ENCODE peak calls at places on chromosomes 1 and 21, in eight cellular contexts. P is lower lobe of right lung, R is bronchial epithelial cell, Z is cardiac muscle cell, G is IMR-90, A is kidney, D is mucosa of descending colon, E is GM06990. N is an unnamed sample.

GRCh38 chr1:208105756-208106155 is 138.4 kb downstream of the PLXNA2 start:
- DNase-seq in D (no peak), P (no peak), E (no peak), G (no peak), A (no peak), Z (no peak), R (no peak), N (no peak)

GRCh38 chr1:109637446-109637845 is 17.8 kb downstream of the AMPD2 start:
- DNase-seq in R (no peak), A (no peak), P (no peak), Z (no peak), E (no peak), G (no peak), D (no peak), N (no peak)

GRCh38 chr1:30027247-30027646 is 696.1 kb downstream of the MATN1 start:
- DNase-seq in D (no peak), G (no peak), P (no peak), E (no peak), A (no peak), R (no peak), Z (no peak), N (no peak)

GRCh38 chr1:77639056-77639455 is 43.4 kb downstream of the ZZZ3 start:
- DNase-seq in A (no peak), R (peak; percentile 79), D (no peak), G (peak; percentile 61), E (no peak), Z (no peak), P (no peak), N (no peak)

GRCh38 chr1:111804736-111805135 is 49.0 kb downstream of the DDX20 start:
- DNase-seq in A (no peak), P (no peak), R (no peak), G (no peak), E (no peak), Z (no peak), D (no peak), N (no peak)

GRCh38 chr1:191963286-191963685 is 195.0 kb upstream of the RGS18 start:
- DNase-seq in G (peak; percentile 59), D (no peak), Z (no peak), E (no peak), P (no peak), R (peak; percentile 0), A (no peak), N (peak; percentile 23)

GRCh38 chr1:72623299-72623708 is 341.0 kb upstream of the NEGR1 start:
- DNase-seq in E (no peak), G (peak; percentile 31), R (peak; percentile 48), A (no peak), D (no peak), P (no peak), Z (peak; percentile 50), N (peak; percentile 75)

GRCh38 chr1:239856924-239857323 is 234.8 kb upstream of the FMN2 start:
- DNase-seq in A (no peak), D (no peak), P (no peak), R (no peak), E (no peak), G (no peak), Z (no peak), N (no peak)

GRCh38 chr1:182781849-182782586 is 7.6 kb upstream of the NPL start:
- DNase-seq in G (peak; percentile 31), P (peak; percentile 74), Z (peak; percentile 81), A (peak; percentile 77), D (peak; percentile 73), E (peak; percentile 35), R (peak; percentile 60), N (peak; percentile 64)

GRCh38 chr1:61781151-61781550 is 38.9 kb downstream of the PATJ start:
- DNase-seq in E (no peak), D (no peak), P (no peak), R (no peak), Z (no peak), G (no peak), A (no peak), N (no peak)

GRCh38 chr1:63758805-63759204 is 15.0 kb upstream of the ROR1 start:
- DNase-seq in Z (no peak), R (no peak), D (peak; percentile 84), A (no peak), P (no peak), G (no peak), E (no peak), N (no peak)

GRCh38 chr21:45507523-45507875 is 34.7 kb downstream of the SLC19A1 start:
- DNase-seq in E (no peak), G (no peak), D (no peak), P (no peak), A (peak; percentile 58), Z (no peak), R (no peak), N (no peak)

GRCh38 chr1:231013391-231014015 is 26.6 kb downstream of the FAM89A start:
- DNase-seq in E (no peak), P (no peak), A (no peak), D (no peak), R (peak; percentile 78), Z (no peak), G (no peak), N (no peak)

GRCh38 chr1:86914998-86915736 is 732 bp downstream of the HS2ST1 start:
- DNase-seq in R (peak; percentile 57), A (peak; percentile 77), D (peak; percentile 68), P (peak; percentile 67), G (peak; percentile 53), E (peak; percentile 73), Z (peak; percentile 68), N (peak; percentile 53)

GRCh38 chr1:170126691-170127090 is 19.1 kb upstream of the NTMT2 start:
- DNase-seq in P (no peak), D (no peak), G (peak; percentile 95), Z (peak; percentile 2), E (peak; percentile 23), R (peak; percentile 70), A (no peak), N (peak; percentile 65)

GRCh38 chr1:7539772-7540175 is 231.3 kb upstream of the VAMP3 start:
- DNase-seq in G (peak; percentile 40), Z (peak; percentile 65), A (peak; percentile 63), D (peak; percentile 62), E (no peak), R (peak; percentile 84), P (peak; percentile 63), N (peak; percentile 15)

GRCh38 chr1:229843627-229844238 is 217.7 kb downstream of the URB2 start:
- DNase-seq in R (peak; percentile 54), A (no peak), P (no peak), Z (no peak), E (no peak), D (peak; percentile 55), G (no peak), N (peak; percentile 19)

GRCh38 chr1:53688703-53689102 is 50.3 kb downstream of the GLIS1 start:
- DNase-seq in D (no peak), E (no peak), G (no peak), A (no peak), Z (no peak), P (no peak), R (no peak), N (no peak)
- TF ChIP-seq CTCF in D (no peak), E (peak; percentile 18), G (peak; percentile 5), A (no peak), Z (no peak), P (no peak), R (peak; percentile 12), N (peak; percentile 2)

DNA sequence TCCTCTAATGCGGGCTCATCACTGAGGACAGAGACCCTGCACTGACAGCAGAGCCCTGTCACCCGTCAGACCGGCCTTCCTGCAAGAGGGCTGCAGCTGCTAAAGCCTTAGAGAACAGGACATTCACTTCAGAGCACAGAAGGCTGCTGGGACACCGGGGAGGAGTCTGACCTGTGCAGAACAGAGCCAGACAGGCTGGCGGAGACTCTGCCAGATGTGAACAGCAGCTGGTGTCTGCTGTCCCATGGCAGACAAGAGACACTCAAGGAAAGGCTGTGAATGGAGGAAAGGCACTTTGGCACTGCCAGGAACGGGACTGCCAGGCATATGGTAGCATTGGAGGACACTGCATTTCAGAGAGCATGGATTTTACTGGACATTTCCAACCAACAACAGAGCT is 21.4 kb downstream of the MRAP start:
- DNase-seq in A (no peak), G (no peak), E (no peak), D (no peak), P (no peak), Z (no peak), R (no peak), N (no peak)
- H3K4me3 ChIP-seq in A (no peak overlapping the region), G (no peak overlapping the region), E (no peak overlapping the region), D (no peak overlapping the region), P (no peak overlapping the region), Z (no peak overlapping the region), R (no peak overlapping the region), N (no peak overlapping the region)

DNA sequence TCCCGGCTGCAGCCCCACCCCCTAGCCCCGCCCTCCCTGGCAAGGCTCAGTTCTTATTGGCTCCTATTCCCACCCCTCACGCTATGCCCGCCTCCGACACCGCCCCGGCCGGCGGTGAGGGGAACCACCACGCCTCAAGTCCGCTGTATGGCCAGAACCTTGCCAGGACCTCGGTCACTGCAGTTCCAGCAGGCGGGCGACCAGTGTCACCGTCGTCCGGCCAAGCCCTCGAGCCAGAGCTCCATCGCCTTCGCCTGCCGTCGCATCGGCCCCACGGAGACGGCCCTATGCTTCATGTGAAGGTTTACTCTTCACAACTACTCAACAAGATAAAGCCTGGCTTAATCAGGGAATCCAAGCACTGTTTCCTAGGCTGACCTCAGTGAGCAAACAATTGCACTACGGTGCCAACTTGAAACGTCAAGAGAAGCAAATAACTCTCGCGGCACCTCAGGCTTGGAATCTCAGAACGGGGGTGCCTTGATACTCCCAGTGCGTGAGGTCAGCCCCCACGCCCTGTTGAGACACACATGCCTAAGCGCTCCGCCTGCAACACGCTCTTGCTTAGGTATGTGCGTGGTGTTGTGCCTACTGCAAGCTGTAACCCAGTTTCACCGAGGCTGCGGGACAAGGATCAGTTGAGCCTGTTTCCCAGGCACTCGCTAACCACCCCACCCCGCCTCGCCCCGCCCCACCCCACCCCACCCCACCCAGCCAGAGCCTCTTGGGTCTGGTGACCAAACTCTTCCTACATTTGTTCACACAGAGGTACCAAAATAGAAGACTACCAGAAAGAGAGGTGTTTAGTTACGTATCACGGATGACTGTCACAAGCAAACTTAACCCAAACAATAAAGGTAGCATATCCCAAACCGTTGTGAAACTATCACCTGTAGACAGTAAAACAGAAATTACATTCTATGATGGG is 498 bp upstream of the DENND2C start:
- DNase-seq in Z (peak; percentile 93), A (peak; percentile 97), D (peak; percentile 97), G (peak; percentile 80), P (peak; percentile 95), R (peak; percentile 98), E (peak; percentile 87), N (peak; percentile 89)
- TF ChIP-seq CTCF in Z (no peak), A (no peak), D (no peak), G (no peak), P (no peak), R (no peak), E (no peak), N (no peak)

GRCh38 chr1:92503926-92504750 is 17.4 kb upstream of the GFI1 start:
- DNase-seq in D (no peak), P (no peak), A (no peak), Z (no peak), R (no peak), G (no peak), E (no peak), N (peak; percentile 67)

GRCh38 chr1:92500552-92500951 is 13.8 kb upstream of the GFI1 start:
- DNase-seq in R (no peak), P (no peak), Z (no peak), D (no peak), A (no peak), E (no peak), G (no peak), N (no peak)

GRCh38 chr1:92502247-92502646 is 15.5 kb upstream of the GFI1 start:
- DNase-seq in E (no peak), Z (no peak), R (no peak), G (peak; percentile 73), D (no peak), P (no peak), A (no peak), N (peak; percentile 73)

GRCh38 chr1:92504751-92505692 is 18.3 kb upstream of the GFI1 start:
- DNase-seq in R (no peak), E (no peak), G (no peak), Z (no peak), P (no peak), A (no peak), D (no peak), N (no peak)

GRCh38 chr1:92503043-92503925 is 16.6 kb upstream of the GFI1 start:
- DNase-seq in G (no peak), A (no peak), E (no peak), Z (no peak), P (no peak), R (no peak), D (no peak), N (no peak)
- H3K4me3 ChIP-seq in G (no peak overlapping the region), A (no peak overlapping the region), E (no peak overlapping the region), Z (no peak overlapping the region), P (no peak overlapping the region), R (no peak overlapping the region), D (no peak overlapping the region), N (no peak overlapping the region)